ENCODE peak calls at places on chromosomes 16 and 17, in six cellular contexts. T, U, A, V, W and Q are unnamed samples.
A peak's percentile ranks its signal among the peaks of the same experiment; 100 is the strongest.

GRCh38 chr17:42103221-42103954 is 5.1 kb upstream of the ZNF385C start:
- DNase-seq in U (no peak), T (no peak), A (no peak), V (no peak), W (no peak), Q (no peak)

GRCh38 chr16:63192969-63193368 is 1156.7 kb upstream of the CDH8 start:
- DNase-seq in T (no peak), U (no peak), A (no peak), W (no peak), V (no peak), Q (no peak)

GRCh38 chr17:63191610-63192009 is 225.6 kb downstream of the TANC2 start:
- DNase-seq in V (no peak), W (no peak), A (no peak), U (no peak), T (no peak), Q (peak; percentile 68)

GRCh38 chr17:63840591-63841349 is 1.7 kb downstream of the SMARCD2 start:
- DNase-seq in W (no peak), A (peak; percentile 50), T (no peak), V (peak; percentile 22), U (no peak), Q (no peak)

GRCh38 chr17:68707032-68707431 is 105.9 kb upstream of the FAM20A start:
- DNase-seq in U (no peak), V (no peak), A (no peak), T (no peak), W (no peak), Q (no peak)

GRCh38 chr16:2296662-2297505 is 29.0 kb upstream of the RNPS1 start:
- DNase-seq in W (no peak), T (no peak), A (peak; percentile 66), V (no peak), U (peak; percentile 86), Q (peak; percentile 62)

GRCh38 chr17:59378621-59379194 is 47.3 kb downstream of the YPEL2 start:
- DNase-seq in U (no peak), V (no peak), T (no peak), W (no peak), A (no peak), Q (no peak)

GRCh38 chr17:80899402-80900268 is 92.0 kb upstream of the CHMP6 start:
- DNase-seq in T (peak; percentile 69), U (peak; percentile 86), V (no peak), A (peak; percentile 37), W (no peak), Q (peak; percentile 71)

GRCh38 chr17:3613139-3613538 is 3.9 kb upstream of the TRPV1 start:
- DNase-seq in V (no peak), W (no peak), T (no peak), U (no peak), A (no peak), Q (no peak)

GRCh38 chr17:28733346-28733745 is 4.8 kb downstream of the NEK8 start:
- DNase-seq in W (no peak), A (no peak), V (no peak), U (no peak), T (no peak), Q (no peak)

GRCh38 chr16:20814761-20815160 is 8.4 kb downstream of the REXO5 start:
- DNase-seq in W (no peak), U (no peak), V (no peak), A (no peak), T (no peak), Q (no peak)

GRCh38 chr17:8005951-8006730 is 3.7 kb downstream of the GUCY2D start:
- DNase-seq in V (no peak), W (no peak), A (no peak), U (peak; percentile 77), T (no peak), Q (no peak)

GRCh38 chr16:22126037-22126558 is 33.8 kb downstream of the VWA3A start:
- DNase-seq in U (no peak), W (no peak), V (no peak), A (no peak), T (no peak), Q (no peak)

GRCh38 chr17:46986401-46986800 is 7.3 kb upstream of the RPRML start:
- DNase-seq in T (no peak), U (no peak), W (no peak), A (no peak), V (no peak), Q (no peak)

GRCh38 chr17:17724307-17724921 is 43.2 kb downstream of the RAI1 start:
- DNase-seq in V (no peak), U (no peak), A (no peak), T (no peak), W (no peak), Q (no peak)

DNA sequence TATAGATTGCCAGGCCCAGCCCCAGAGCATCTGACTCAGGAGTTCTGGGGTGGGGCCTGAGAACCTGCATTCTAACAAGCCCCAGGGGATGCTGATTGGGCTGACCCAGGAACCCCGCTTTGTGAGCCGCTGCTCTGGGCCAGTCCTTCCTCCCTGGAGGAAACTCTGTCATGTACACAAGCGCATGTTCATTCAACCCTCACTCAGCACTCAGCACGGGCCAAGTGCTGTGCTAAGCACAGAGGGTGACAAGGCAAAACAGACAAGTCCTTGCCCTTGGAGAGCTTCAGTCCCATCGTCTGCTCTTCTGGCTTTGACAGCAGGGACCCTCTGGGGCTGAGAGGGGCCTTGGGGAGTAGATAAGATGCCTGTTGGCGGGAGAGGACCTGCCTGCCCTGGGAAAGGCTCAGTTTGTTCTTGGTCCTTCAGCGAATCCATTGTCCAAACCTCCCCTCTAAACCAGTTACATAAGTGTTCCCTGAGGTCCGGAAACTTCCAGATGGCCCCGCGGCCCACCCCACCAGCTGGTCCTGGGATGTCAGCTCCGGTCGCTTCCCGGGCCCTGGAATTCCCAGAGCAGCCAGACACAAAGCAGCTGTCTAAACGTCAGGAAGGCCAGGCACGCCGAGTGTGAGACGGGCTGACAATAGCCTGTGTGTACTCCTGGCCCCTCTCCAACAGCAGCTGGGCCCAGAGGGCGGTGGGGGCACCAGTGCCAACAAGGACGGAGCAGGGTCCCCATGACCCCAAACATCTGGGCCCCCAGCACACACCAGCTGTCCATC is 88.8 kb downstream of the ZDHHC7 start:
- DNase-seq in A (peak; percentile 54), U (no peak), T (no peak), W (no peak), V (peak; percentile 56), Q (no peak)
- H3K27ac ChIP-seq in A (no peak overlapping the region), U (no peak overlapping the region), T (no peak overlapping the region), W (peak overlapping the region; percentile 91), V (peak overlapping the region; percentile 59), Q (peak overlapping the region; percentile 26)

GRCh38 chr17:50689956-50690886 is 17.5 kb downstream of the ANKRD40 start:
- DNase-seq in W (no peak), V (peak; percentile 40), U (no peak), A (no peak), T (no peak), Q (no peak)
- H3K27ac ChIP-seq in W (no peak overlapping the region), V (peak overlapping the region; percentile 60), U (no peak overlapping the region), A (peak overlapping the region; percentile 94), T (no peak overlapping the region), Q (no peak overlapping the region)

DNA sequence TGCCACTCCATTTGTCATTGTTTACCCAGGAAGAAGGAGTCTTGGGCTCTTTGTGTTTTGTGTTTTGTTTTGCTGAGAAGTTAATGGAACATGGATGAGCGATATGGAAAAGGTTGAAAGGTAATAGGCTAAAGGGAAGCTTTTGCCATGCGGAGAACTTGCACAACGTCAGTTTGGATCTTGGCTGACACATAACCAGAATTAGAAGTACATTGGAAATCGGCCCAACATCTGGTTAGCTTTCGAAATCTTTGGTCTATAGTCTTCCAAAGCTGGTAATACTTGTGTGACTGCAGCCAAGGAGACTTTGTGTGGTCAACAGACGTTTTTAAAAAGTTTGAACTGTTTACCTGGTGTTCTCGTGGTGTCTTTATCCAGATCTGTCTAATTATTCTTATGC is 89.6 kb downstream of the CLEC16A start:
- DNase-seq in W (no peak), U (no peak), A (no peak), V (no peak), T (no peak), Q (no peak)
- H3K27ac ChIP-seq in W (peak overlapping the region; percentile 90), U (no peak overlapping the region), A (no peak overlapping the region), V (no peak overlapping the region), T (no peak overlapping the region), Q (no peak overlapping the region)

GRCh38 chr17:49216953-49217650 is 6.6 kb downstream of the ABI3 start:
- DNase-seq in V (peak; percentile 67), U (no peak), T (no peak), W (no peak), A (no peak), Q (peak; percentile 76)
- H3K27ac ChIP-seq in V (no peak overlapping the region), U (no peak overlapping the region), T (no peak overlapping the region), W (peak overlapping the region; percentile 21), A (no peak overlapping the region), Q (peak overlapping the region; percentile 56)

GRCh38 chr17:10777890-10778289 is 26.0 kb downstream of the TMEM238L start:
- DNase-seq in U (no peak), V (no peak), A (no peak), W (no peak), T (no peak), Q (no peak)

GRCh38 chr17:10775058-10775457 is 28.8 kb downstream of the TMEM238L start:
- DNase-seq in V (no peak), W (no peak), T (no peak), A (no peak), U (no peak), Q (no peak)

GRCh38 chr17:10777131-10777805 is 26.6 kb downstream of the TMEM238L start:
- DNase-seq in W (no peak), V (no peak), A (no peak), U (no peak), T (no peak), Q (no peak)

GRCh38 chr17:10776372-10776771 is 27.5 kb downstream of the TMEM238L start:
- DNase-seq in T (no peak), U (no peak), W (no peak), A (no peak), V (no peak), Q (no peak)

DNA sequence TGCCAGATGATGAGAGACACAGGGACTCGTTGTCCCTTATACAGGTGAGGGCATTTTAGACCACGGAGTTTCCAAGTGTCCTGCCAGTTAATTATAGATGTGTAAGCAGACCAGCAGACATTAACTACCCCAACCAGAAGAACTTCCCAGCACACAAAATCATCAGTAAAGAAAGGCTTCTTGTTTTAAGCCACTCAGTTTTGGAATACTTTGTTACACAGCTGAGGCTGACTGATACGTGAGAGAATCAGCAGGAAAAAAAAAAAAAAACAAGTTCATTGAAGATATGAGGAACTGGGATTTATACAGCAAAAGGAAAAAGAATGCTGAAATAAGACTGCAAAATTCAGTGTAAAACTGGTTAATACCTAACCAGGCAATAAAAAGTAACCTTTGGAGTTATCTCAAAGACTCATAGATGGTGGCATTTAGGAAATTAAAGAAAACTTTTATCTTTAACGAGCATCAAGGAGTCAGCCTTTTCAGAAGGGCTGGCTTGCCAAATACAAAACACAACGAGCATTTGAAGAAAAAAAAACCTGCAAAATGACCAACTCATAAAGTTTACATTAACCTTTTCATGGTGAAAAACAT is 28.1 kb downstream of the TMEM238L start:
- DNase-seq in U (no peak), A (no peak), V (no peak), T (no peak), W (no peak), Q (no peak)
- H3K27ac ChIP-seq in U (no peak overlapping the region), A (no peak overlapping the region), V (no peak overlapping the region), T (no peak overlapping the region), W (no peak overlapping the region), Q (no peak overlapping the region)